ENCODE peak calls at places on chromosomes 11 and 22, in four cellular contexts. H, T, E and M are unnamed samples.

GRCh38 chr11:21007297-21007696 is 337.9 kb downstream of the NELL1 start:
- DNase-seq in H (no peak), E (no peak), T (no peak), M (no peak)

GRCh38 chr11:12274558-12275197 is 102.7 kb upstream of the PARVA start:
- DNase-seq in H (no peak), T (no peak), E (no peak), M (no peak)

GRCh38 chr11:94449437-94449836 is 44.2 kb downstream of the MRE11 start:
- DNase-seq in H (no peak), T (no peak), E (no peak), M (no peak)

GRCh38 chr11:119054418-119054817 is 2.6 kb downstream of the HYOU1 start:
- DNase-seq in E (no peak), T (no peak), H (no peak), M (no peak)

GRCh38 chr11:46247090-46247489 is 30.4 kb upstream of the CREB3L1 start:
- DNase-seq in H (no peak), T (no peak), E (no peak), M (no peak)

GRCh38 chr22:50218996-50219727 is 18.4 kb downstream of the SELENOO start:
- DNase-seq in T (peak; percentile 83), E (no peak), H (peak; percentile 76), M (no peak)

GRCh38 chr22:28021998-28022660 is 103.1 kb upstream of the PITPNB start:
- DNase-seq in T (peak; percentile 2), H (no peak), E (no peak), M (no peak)

GRCh38 chr11:14029971-14030531 is 67.5 kb downstream of the SPON1 start:
- DNase-seq in E (no peak), T (peak; percentile 65), H (no peak), M (no peak)

GRCh38 chr22:47994045-47994444 is 1231.6 kb downstream of the TBC1D22A start:
- DNase-seq in T (no peak), E (no peak), H (no peak), M (no peak)

GRCh38 chr11:72752088-72752914 is at the start of gene ARAP1:
- DNase-seq in H (peak; percentile 80), E (peak; percentile 48), T (peak; percentile 69), M (peak; percentile 58)

GRCh38 chr11:115890500-115890899 is 386.3 kb upstream of the CADM1 start:
- DNase-seq in H (no peak), E (no peak), T (no peak), M (no peak)

GRCh38 chr22:27775698-27776409 is 25.7 kb downstream of the MN1 start:
- DNase-seq in T (no peak), H (no peak), E (no peak), M (no peak)

GRCh38 chr11:27390959-27391326 is 27.9 kb upstream of the CCDC34 start:
- DNase-seq in H (no peak), T (no peak), E (no peak), M (no peak)

GRCh38 chr22:21865041-21865440 is 2.4 kb downstream of the MAPK1 start:
- DNase-seq in H (no peak), E (no peak), T (peak; percentile 53), M (no peak)

GRCh38 chr11:1939006-1939626 is 8.0 kb upstream of the MRPL23 start:
- DNase-seq in E (no peak), H (peak; percentile 47), T (no peak), M (no peak)

GRCh38 chr11:42591841-42592240 is 720.0 kb upstream of the API5 start:
- DNase-seq in H (no peak), E (no peak), T (no peak), M (no peak)

GRCh38 chr11:134244593-134244992 is 8.6 kb downstream of the THYN1 start:
- DNase-seq in T (no peak), E (no peak), H (no peak), M (no peak)